ENCODE peak calls at places on chromosomes 5 and 9, in five cellular contexts. D is HepG2, X is A549, B is K562, L is GM12878. E is an unnamed sample.

GRCh38 chr9:69602768-69603167 is 69.4 kb downstream of the APBA1 start:
- ATAC-seq in L (no peak), D (no peak), X (no peak), B (no peak), E (no peak)

GRCh38 chr5:62931081-62931480 is 352.5 kb downstream of the LRRC70 start:
- ATAC-seq in B (no peak), D (no peak), L (no peak), X (no peak), E (no peak)

GRCh38 chr5:141040763-141041426 is 10.3 kb upstream of the PCDHB1 start:
- ATAC-seq in B (peak; percentile 86), X (peak; percentile 90), L (peak; percentile 37), D (peak; percentile 64), E (peak; percentile 96)

GRCh38 chr9:106653111-106653697 is 209.8 kb upstream of the ZNF462 start:
- ATAC-seq in L (no peak), B (no peak), X (no peak), D (no peak), E (no peak)

GRCh38 chr5:6552612-6553011 is 80.2 kb downstream of the NSUN2 start:
- ATAC-seq in L (no peak), D (no peak), X (no peak), B (no peak), E (no peak)

GRCh38 chr9:33349743-33350142 is 52.6 kb downstream of the AQP7 start:
- ATAC-seq in X (no peak), L (no peak), D (no peak), B (no peak), E (peak; percentile 20)

GRCh38 chr5:59485629-59486439 is 407.7 kb downstream of the PDE4D start:
- ATAC-seq in X (peak; percentile 35), D (no peak), L (peak; percentile 46), B (no peak), E (no peak)

GRCh38 chr5:63070001-63070400 is 491.4 kb downstream of the LRRC70 start:
- ATAC-seq in D (no peak), X (no peak), B (no peak), L (no peak), E (no peak)

GRCh38 chr9:91966503-91966902 is 16.5 kb upstream of the ROR2 start:
- ATAC-seq in D (no peak), B (no peak), L (no peak), X (no peak), E (no peak)

GRCh38 chr5:38404236-38404635 is 145.9 kb downstream of the EGFLAM start:
- ATAC-seq in B (no peak), L (no peak), D (no peak), X (no peak), E (no peak)

DNA sequence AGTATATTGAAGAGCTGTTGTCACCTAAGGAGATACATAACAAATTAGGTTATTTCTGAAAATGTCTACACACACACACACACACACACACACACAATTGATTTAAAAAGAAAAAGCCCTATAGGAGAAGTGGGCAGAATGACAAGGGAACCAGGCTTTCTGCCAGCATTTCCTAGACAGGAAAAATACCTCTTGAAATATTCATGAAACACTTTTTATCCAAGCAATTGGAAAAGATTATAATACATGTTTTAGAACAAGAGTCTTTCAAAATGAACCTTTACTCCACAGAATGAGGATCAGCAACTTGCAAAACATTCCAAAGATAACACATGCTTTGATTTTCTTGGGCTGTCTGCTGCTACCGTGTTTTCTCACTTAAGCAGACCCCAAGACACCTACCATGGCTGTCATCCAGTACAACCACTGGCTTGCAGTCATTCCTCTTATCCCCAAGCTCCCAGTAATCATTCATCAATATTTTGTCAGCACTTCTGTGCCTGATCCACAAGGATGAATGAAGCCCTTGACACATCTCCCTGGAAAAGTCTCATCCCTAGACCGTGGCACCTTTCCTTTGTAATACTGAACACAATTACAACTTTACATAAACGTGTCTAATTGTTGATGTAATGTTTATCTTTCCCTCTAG is 717.1 kb upstream of the ZNF608 start:
- ATAC-seq in X (no peak), B (no peak), D (no peak), L (no peak), E (no peak)
- TF ChIP-seq EP300 in X (no peak), B (no peak), D (no peak), L (no peak), E (no peak)

DNA sequence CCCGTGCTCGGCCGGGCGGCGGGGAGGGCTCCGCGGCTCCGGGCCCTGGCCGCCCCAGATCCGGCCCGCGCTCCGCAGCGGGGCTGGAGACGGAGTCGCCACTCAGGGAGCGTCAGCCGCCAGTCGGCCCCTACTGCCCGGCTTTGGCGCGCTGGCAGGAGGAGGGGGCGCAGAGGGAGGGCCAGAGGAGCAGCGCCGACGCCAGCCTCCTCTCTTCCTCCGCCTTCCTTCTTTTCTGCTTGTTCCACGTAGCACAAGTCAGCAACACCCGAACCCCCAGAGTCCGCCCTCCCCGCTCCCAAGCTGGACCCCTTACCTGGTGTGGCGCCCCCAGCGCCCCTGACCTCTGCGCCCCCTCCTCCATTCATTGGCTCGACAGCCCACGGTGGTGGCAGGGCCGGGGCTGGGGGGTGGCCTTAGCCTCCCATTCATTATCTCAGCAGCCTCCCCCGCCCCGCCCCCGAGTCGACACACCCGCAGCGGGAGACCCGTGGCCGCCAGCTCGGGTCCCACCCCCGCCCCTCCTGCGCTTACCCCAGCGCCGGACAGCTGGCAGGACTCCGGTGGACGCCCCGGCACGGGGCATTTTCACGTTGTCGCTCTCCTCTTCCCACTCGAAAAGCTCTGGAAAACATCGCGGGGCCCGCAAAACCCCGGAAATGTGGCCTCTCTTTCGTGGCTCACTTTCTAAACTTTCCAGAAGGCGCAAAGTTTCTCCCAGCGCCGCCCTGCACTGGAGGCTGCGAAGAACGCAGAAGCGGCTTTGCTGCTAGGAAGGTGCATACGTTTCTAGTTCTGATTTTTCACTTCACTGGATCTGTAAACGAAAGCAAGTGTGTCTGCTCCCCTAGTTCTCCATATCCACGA is at the start of gene LPAR1:
- ATAC-seq in L (peak; percentile 35), B (no peak), X (peak; percentile 78), D (peak; percentile 50), E (peak; percentile 63)
- H3K27ac ChIP-seq in L (no peak within 1 kb of the TSS), B (no peak within 1 kb of the TSS), X (peak within 1 kb of the TSS; percentile 96), D (no peak within 1 kb of the TSS), E (peak within 1 kb of the TSS; percentile 85)

GRCh38 chr9:85173967-85174366 is 504.4 kb downstream of the NTRK2 start:
- ATAC-seq in X (no peak), B (no peak), D (no peak), L (no peak), E (no peak)

GRCh38 chr9:85182381-85182780 is 512.9 kb downstream of the NTRK2 start:
- ATAC-seq in B (no peak), X (no peak), D (no peak), L (no peak), E (no peak)

GRCh38 chr9:85178486-85178885 is 509.0 kb downstream of the NTRK2 start:
- ATAC-seq in B (no peak), D (no peak), L (no peak), X (no peak), E (no peak)
- TF ChIP-seq EP300 in B (no peak), D (no peak), L (no peak), X (no peak), E (no peak)

DNA sequence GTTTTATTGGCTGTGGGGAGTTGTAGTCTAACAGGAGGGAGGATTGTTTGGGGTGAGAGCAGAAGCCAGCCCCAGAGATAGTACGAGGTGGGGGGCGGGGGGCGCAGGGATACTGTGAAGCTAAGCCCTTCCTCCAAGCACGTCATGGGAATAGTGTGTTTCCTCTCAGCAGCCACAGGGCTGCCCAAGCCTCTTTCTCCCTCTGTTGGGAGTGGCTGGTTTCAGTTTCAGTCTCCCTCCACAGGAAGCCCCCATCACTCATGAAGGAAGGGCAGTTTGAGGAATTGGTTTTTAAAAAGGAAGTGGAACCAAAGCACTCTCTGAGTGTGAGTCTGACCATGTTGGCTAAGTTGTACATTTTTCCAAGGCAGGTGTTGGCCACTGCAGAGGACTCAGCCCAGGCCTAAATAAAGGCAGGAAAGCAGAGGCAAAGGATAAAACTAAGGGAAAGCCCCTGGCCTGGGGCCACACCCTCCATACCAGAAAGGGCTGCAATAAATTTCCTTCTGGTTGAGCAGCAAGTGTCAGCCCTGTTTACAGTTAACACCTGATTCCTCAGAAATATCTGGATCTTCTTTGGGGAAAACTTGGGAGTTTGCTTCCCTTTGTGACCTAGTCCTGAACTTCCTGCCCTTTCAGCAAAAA is 3.2 kb downstream of the RAB24 start:
- ATAC-seq in X (peak; percentile 28), L (peak; percentile 64), B (peak; percentile 72), D (no peak), E (peak; percentile 48)
- H3K27ac ChIP-seq in X (no peak overlapping the region), L (peak overlapping the region; percentile 83), B (peak overlapping the region; percentile 58), D (no peak overlapping the region), E (peak overlapping the region; percentile 85)